ENCODE peak calls at places on chromosomes 11 and 22, in nine cellular contexts. P is CD4-positive, alpha-beta T cell; N is stromal cell of bone marrow; R is HFFc6; E is stimulated activated CD8-positive, alpha-beta memory T cell treated with anti-CD3 and anti-CD28 coated beads, Interleukin-4, amount 100 ng/mL, for 1 hour; J is kidney epithelial cell; L is tibial artery; S is amniotic stem cell; W is cerebellar cortex. T is an unnamed sample.
A peak's percentile ranks its signal among the peaks of the same experiment; 100 is the strongest.

GRCh38 chr11:77144196-77144853 is 16.3 kb downstream of the MYO7A start:
- DNase-seq in P (no peak), N (no peak), R (no peak), E (no peak), J (no peak), L (no peak), S (no peak), W (no peak), T (no peak)

GRCh38 chr11:125941241-125941605 is 4.6 kb upstream of the VSIG10L2 start:
- DNase-seq in P (no peak), N (no peak), R (no peak), E (no peak), J (no peak), L (no peak), S (no peak), W (no peak), T (no peak)

GRCh38 chr11:38547464-38547863 is 1949.4 kb upstream of the RAG2 start:
- DNase-seq in P (no peak), N (no peak), R (no peak), E (no peak), J (no peak), L (no peak), S (no peak), W (no peak), T (no peak)

GRCh38 chr11:132539590-132540368 is 992.5 kb downstream of the OPCML start:
- DNase-seq in P (no peak), N (peak; percentile 11), R (no peak), E (no peak), J (no peak), L (no peak), S (no peak), W (no peak), T (no peak)

GRCh38 chr11:128527046-128527445 is 60.3 kb downstream of the ETS1 start:
- DNase-seq in P (no peak), N (no peak), R (no peak), E (no peak), J (no peak), L (no peak), S (no peak), W (no peak), T (no peak)

GRCh38 chr22:24156146-24156914 is 25.0 kb upstream of the SUSD2 start:
- DNase-seq in P (peak; percentile 48), N (no peak), R (no peak), E (no peak), J (no peak), L (no peak), S (peak; percentile 49), W (no peak), T (no peak)

GRCh38 chr11:326842-327580 is 6.4 kb upstream of the IFITM3 start:
- DNase-seq in P (no peak), N (no peak), R (no peak), E (no peak), J (no peak), L (peak; percentile 90), S (no peak), W (no peak), T (no peak)

GRCh38 chr11:13277719-13278619 is at the start of gene BMAL1:
- DNase-seq in P (peak; percentile 34), N (no peak), R (no peak), E (no peak), J (no peak), L (peak; percentile 60), S (no peak), W (no peak), T (no peak)

GRCh38 chr11:69320756-69321741 is 27.1 kb downstream of the MYEOV start:
- DNase-seq in P (no peak), N (no peak), R (peak; percentile 47), E (no peak), J (no peak), L (no peak), S (no peak), W (no peak), T (no peak)

GRCh38 chr11:870127-870413 is 27.4 kb downstream of the TSPAN4 start:
- DNase-seq in P (no peak), N (no peak), R (no peak), E (no peak), J (no peak), L (no peak), S (no peak), W (no peak), T (no peak)

GRCh38 chr11:72577271-72577681 is 96.9 kb downstream of the PDE2A start:
- DNase-seq in P (no peak), N (no peak), R (no peak), E (no peak), J (no peak), L (no peak), S (no peak), W (no peak), T (no peak)

GRCh38 chr11:76776472-76776871 is 6.7 kb upstream of the TSKU start:
- DNase-seq in P (no peak), N (no peak), R (no peak), E (no peak), J (no peak), L (no peak), S (no peak), W (no peak), T (no peak)

GRCh38 chr22:49212466-49212865 is 615.2 kb downstream of the BRD1 start:
- DNase-seq in P (no peak), N (no peak), R (no peak), E (no peak), J (no peak), L (peak; percentile 5), S (no peak), W (no peak), T (no peak)

GRCh38 chr11:15109602-15110001 is 5.1 kb upstream of the INSC start:
- DNase-seq in P (no peak), N (no peak), R (no peak), E (no peak), J (no peak), L (no peak), S (no peak), W (no peak), T (no peak)

GRCh38 chr22:50146440-50147228 is 23.9 kb upstream of the PANX2 start:
- DNase-seq in P (no peak), N (peak; percentile 54), R (peak; percentile 72), E (no peak), J (no peak), L (peak; percentile 44), S (no peak), W (peak; percentile 88), T (peak; percentile 26)

GRCh38 chr11:1912314-1912878 is 7.1 kb upstream of the TNNT3 start:
- DNase-seq in P (no peak), N (no peak), R (no peak), E (no peak), J (no peak), L (no peak), S (no peak), W (no peak), T (no peak)